ENCODE peak calls at places on chromosomes 3 and 15, in four cellular contexts. E is AG10803; P is activated CD4-positive, alpha-beta T cell treated with anti-CD3 and anti-CD28 coated beads, Interleukin-2, amount 50 U/mL, for 1 hour; L is body of pancreas. J is an unnamed sample.

GRCh38 chr15:29289179-29289578 is 19.6 kb upstream of the NSMCE3 start:
- DNase-seq in E (no peak), P (no peak), L (no peak), J (no peak)

GRCh38 chr15:69990566-69991391 is 106.9 kb downstream of the TLE3 start:
- DNase-seq in E (no peak), P (no peak), L (no peak), J (no peak)

GRCh38 chr3:197878427-197878826 is 71.6 kb upstream of the RPL35A start:
- DNase-seq in E (no peak), P (no peak), L (no peak), J (peak; percentile 79)

GRCh38 chr3:6351752-6352151 is 509.2 kb upstream of the GRM7 start:
- DNase-seq in E (no peak), P (no peak), L (no peak), J (no peak)

GRCh38 chr15:22913646-22914380 is 66.4 kb downstream of the CYFIP1 start:
- DNase-seq in E (no peak), P (no peak), L (no peak), J (no peak)

GRCh38 chr15:52440414-52440813 is 88.3 kb downstream of the MYO5A start:
- DNase-seq in E (peak; percentile 21), P (no peak), L (no peak), J (peak; percentile 43)

GRCh38 chr3:77081240-77081661 is 41.4 kb downstream of the ROBO2 start:
- DNase-seq in E (no peak), P (no peak), L (peak; percentile 69), J (peak; percentile 56)

GRCh38 chr3:187832202-187832601 is 86.9 kb upstream of the BCL6 start:
- DNase-seq in E (no peak), P (no peak), L (no peak), J (no peak)

GRCh38 chr3:99607151-99607550 is 31.2 kb upstream of the COL8A1 start:
- DNase-seq in E (no peak), P (no peak), L (no peak), J (no peak)

GRCh38 chr3:194046995-194047681 is 88.8 kb upstream of the HES1 start:
- DNase-seq in E (peak; percentile 52), P (no peak), L (peak; percentile 89), J (no peak)

GRCh38 chr15:70758790-70759462 is 4.4 kb downstream of the UACA start:
- DNase-seq in E (no peak), P (no peak), L (no peak), J (no peak)